ENCODE peak calls at places on chromosomes 13 and 19, in eight cellular contexts. B is ascending aorta, N is hepatocyte, F is endothelial cell of umbilical vein, U is kidney epithelial cell, S is fibroblast of lung, T is iPS DF 6.9, V is BJ. G is an unnamed sample. For H3K36me3, the result is how much of the 10 kb centered on the place peaks cover.

GRCh38 chr19:43152217-43152616 is 34.1 kb downstream of the PSG5 start:
- DNase-seq in B (no peak), U (no peak), V (no peak), S (peak), T (no peak), N (no peak), F (no peak), G (no peak)

GRCh38 chr13:26653842-26654241 is 96.4 kb downstream of the WASF3 start:
- DNase-seq in T (no peak), N (no peak), F (no peak), U (no peak), S (no peak), V (no peak), B (no peak), G (no peak)

GRCh38 chr19:44700547-44700946 is 1.6 kb downstream of the CEACAM16 start:
- DNase-seq in V (no peak), F (no peak), S (no peak), N (no peak), T (no peak), B (no peak), U (no peak), G (no peak)

GRCh38 chr19:35126624-35126959 is 8.3 kb downstream of the LGI4 start:
- DNase-seq in T (no peak), V (no peak), B (no peak), F (no peak), S (no peak), U (no peak), N (no peak), G (no peak)

GRCh38 chr19:19120308-19121156 is 17.7 kb downstream of the TMEM161A start:
- DNase-seq in N (peak), S (peak), B (no peak), V (no peak), U (no peak), T (peak), F (peak), G (peak)

GRCh38 chr19:22605275-22606211 is 28.6 kb upstream of the ZNF492 start:
- DNase-seq in B (peak), S (no peak), T (no peak), N (no peak), V (no peak), F (no peak), U (no peak), G (no peak)

GRCh38 chr13:105395041-105395440 is 1140.4 kb downstream of the EFNB2 start:
- DNase-seq in F (no peak), N (no peak), T (no peak), V (no peak), S (peak), U (no peak), B (no peak), G (no peak)

GRCh38 chr13:57582032-57582431 is 49.5 kb upstream of the PCDH17 start:
- DNase-seq in V (no peak), N (no peak), S (no peak), F (no peak), U (no peak), T (peak), B (no peak), G (peak)

GRCh38 chr13:76792680-76793334 is 93.4 kb downstream of the KCTD12 start:
- DNase-seq in B (no peak), F (peak), T (no peak), V (no peak), N (no peak), U (no peak), S (peak), G (no peak)

GRCh38 chr13:37715606-37716015 is 117.0 kb upstream of the POSTN start:
- DNase-seq in T (no peak), S (peak), B (peak), V (no peak), U (peak), N (no peak), F (peak), G (no peak)

GRCh38 chr13:22427041-22427440 is 753.7 kb upstream of the SGCG start:
- DNase-seq in F (no peak), V (no peak), N (no peak), S (no peak), U (no peak), B (no peak), T (no peak), G (peak)

GRCh38 chr13:111845621-111846351 is 221.2 kb upstream of the SOX1 start:
- DNase-seq in F (no peak), T (peak), N (no peak), S (no peak), V (no peak), B (no peak), U (no peak), G (no peak)
- H3K4me3 ChIP-seq in F (no peak), T (no peak), N (no peak), S (no peak), V (no peak), B (no peak), U (no peak), G (no peak)

DNA sequence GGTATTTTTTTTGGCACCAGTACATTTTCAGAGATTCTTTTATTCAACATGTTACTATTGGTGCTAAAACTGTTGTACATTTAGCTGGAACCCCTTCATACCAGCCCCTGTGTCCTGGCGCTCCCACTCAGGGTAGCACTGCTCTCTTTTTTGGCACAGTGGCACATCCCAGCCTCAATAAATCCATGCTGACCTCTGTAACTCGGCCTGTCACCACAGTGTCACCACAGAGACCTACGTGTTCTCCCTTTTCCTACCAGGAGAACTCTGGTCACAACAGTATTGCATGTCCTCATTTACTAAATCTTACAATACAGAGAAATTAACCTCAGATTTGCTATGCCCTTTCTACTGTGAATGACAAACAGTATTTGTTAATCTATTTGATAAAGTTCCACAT is 10.2 kb downstream of the MPHOSPH8 start:
- DNase-seq in U (no peak), F (no peak), T (no peak), B (no peak), S (no peak), V (no peak), N (no peak), G (no peak)
- H3K36me3 ChIP-seq in U (under half), F (under half), T (under half), B (under half), S (under half), V (under half), N (under half), G (under half)

GRCh38 chr19:3368441-3368795 is 2.0 kb downstream of the NFIC start:
- DNase-seq in U (no peak), F (no peak), S (no peak), V (no peak), B (no peak), T (no peak), N (no peak), G (no peak)
- H3K4me3 ChIP-seq in U (no peak), F (no peak), S (peak), V (peak), B (peak), T (no peak), N (no peak), G (no peak)

DNA sequence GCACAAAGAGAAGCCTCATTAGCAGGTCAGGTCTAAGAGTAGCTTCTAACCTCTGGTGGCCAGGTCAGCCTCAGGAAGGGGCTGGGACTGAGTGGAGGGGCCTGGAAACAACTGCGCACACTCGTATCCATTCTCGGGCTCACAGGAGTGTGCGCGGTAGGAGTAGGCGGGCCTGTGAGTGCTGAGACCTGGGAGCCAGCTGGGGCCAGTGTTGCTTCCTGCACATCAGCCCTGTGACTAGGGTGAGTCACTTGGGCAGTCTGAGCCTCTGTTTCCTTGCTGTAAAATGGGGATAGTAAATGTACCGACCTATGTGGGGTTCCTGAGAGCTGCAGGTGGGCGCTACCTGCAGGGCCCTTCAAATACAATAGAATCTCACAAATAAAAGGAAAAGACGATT is 26.9 kb downstream of the SIN3B start:
- DNase-seq in N (no peak), S (no peak), V (no peak), F (peak), T (no peak), B (no peak), U (no peak), G (no peak)
- H3K36me3 ChIP-seq in N (under half), S (under half), V (under half), F (under half), T (under half), B (under half), U (under half), G (under half)

DNA sequence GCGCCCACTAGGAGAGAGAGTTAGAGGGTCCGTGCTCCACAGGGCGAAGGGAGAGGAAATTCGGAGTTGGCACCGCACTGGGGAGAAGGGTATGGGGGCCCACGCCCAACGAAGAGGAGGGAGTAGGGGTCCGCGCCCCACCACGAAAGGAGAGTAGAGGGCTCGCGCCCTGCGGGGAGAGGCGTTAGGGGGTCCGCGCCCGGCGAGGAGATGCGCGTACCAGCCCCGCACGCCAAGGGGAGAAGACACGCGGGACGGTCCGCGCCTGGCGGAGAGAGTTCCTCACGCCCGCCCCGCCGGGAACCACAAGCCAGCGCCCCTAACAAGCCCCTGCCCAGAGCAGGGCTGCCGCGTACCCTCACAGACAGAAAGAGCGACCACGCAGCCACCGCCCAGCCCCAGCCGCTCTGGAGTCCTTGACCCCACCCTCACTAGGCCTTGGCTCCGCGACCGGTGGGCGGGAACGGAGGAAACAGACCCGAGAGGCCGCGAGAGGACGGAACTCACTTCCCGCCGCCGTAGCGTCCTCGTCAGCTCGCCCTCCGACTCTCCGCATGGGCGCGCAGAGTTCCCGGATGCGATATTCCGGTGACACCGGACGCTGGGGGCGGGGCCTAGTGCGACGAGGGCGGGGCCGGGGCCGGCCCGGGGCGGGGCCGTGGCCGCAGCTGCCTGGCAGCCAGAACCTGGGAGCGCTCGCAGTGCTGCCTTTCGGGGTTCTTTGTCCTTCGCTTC is 20.0 kb upstream of the ZSCAN18 start:
- DNase-seq in S (no peak), V (no peak), U (no peak), F (no peak), B (no peak), T (no peak), N (no peak), G (no peak)
- H3K4me3 ChIP-seq in S (no peak), V (peak), U (no peak), F (no peak), B (no peak), T (no peak), N (no peak), G (no peak)

DNA sequence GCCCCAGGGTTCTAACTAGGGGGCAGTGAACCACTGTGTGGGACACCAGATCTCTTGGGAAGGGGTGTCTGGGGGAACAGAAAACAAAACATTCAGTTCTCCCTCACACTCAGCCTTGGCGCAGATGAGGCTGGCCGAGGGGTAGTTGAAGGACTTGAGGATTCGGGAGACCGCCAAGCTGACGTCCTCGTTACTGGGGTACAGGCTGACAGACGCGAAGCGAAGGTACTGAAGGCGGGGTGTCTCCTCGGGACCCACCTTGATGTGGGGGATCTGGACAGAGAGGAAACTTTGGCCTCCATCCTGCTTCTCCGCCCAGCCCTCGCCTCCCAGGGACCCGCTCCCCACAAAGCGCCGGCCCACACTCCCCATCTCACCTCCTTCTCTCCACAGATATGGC is 7.6 kb downstream of the GRIK5 start:
- DNase-seq in F (no peak), S (no peak), U (no peak), V (no peak), B (no peak), T (no peak), N (no peak), G (no peak)
- H3K36me3 ChIP-seq in F (under half), S (under half), U (under half), V (under half), B (under half), T (under half), N (under half), G (under half)